ENCODE peak calls at places on chromosomes 6 and 20, in six cellular contexts. F is esophagus squamous epithelium, D is kidney, O is right atrium auricular region, R is heart left ventricle, I is lower lobe of right lung. V is an unnamed sample.

GRCh38 chr6:140445474-140446004 is 1071.1 kb upstream of the CITED2 start:
- DNase-seq in D (no peak), O (no peak), I (no peak), F (no peak), R (no peak), V (no peak)

GRCh38 chr6:151493495-151494234 is at the start of gene CCDC170:
- DNase-seq in I (peak), D (peak), R (peak), F (no peak), O (no peak), V (no peak)

GRCh38 chr20:24208652-24209051 is 220.1 kb upstream of the GGTLC1 start:
- DNase-seq in R (no peak), F (no peak), D (no peak), O (no peak), I (no peak), V (no peak)

GRCh38 chr6:31907158-31907813 is 5.4 kb upstream of the ZBTB12 start:
- DNase-seq in F (no peak), I (no peak), O (no peak), D (no peak), R (no peak), V (peak)

GRCh38 chr6:156700440-156701057 is 76.6 kb upstream of the ARID1B start:
- DNase-seq in D (no peak), F (no peak), O (no peak), I (no peak), R (no peak), V (no peak)

GRCh38 chr6:141252828-141253608 is 879.7 kb upstream of the GJE1 start:
- DNase-seq in D (no peak), O (no peak), I (no peak), R (no peak), F (no peak), V (no peak)

GRCh38 chr20:24964518-24964838 is 15.4 kb downstream of the CST7 start:
- DNase-seq in F (no peak), O (no peak), D (no peak), R (no peak), I (no peak), V (no peak)

GRCh38 chr6:41236276-41236675 is 8.1 kb downstream of the TREML4 start:
- DNase-seq in I (no peak), F (no peak), O (no peak), R (no peak), D (no peak), V (no peak)

GRCh38 chr6:148987982-148988381 is 241.2 kb downstream of the UST start:
- DNase-seq in O (no peak), R (no peak), D (no peak), F (no peak), I (no peak), V (no peak)

GRCh38 chr6:100775667-100776066 is 105.5 kb downstream of the ASCC3 start:
- DNase-seq in I (no peak), F (no peak), O (no peak), R (no peak), D (no peak), V (no peak)

GRCh38 chr6:8219352-8219943 is 117.1 kb upstream of the EEF1E1 start:
- DNase-seq in F (no peak), R (no peak), I (no peak), O (no peak), D (no peak), V (peak)

GRCh38 chr20:32481311-32482103 is 103.6 kb downstream of the NOL4L start:
- DNase-seq in D (peak), O (no peak), I (no peak), F (no peak), R (peak), V (no peak)

GRCh38 chr6:138162104-138162946 is 586 bp downstream of the ARFGEF3 start:
- DNase-seq in D (no peak), R (peak), O (no peak), F (no peak), I (peak), V (no peak)

GRCh38 chr6:145813285-145814034 is 1.1 kb downstream of the FBXO30 start:
- DNase-seq in O (no peak), R (no peak), F (no peak), I (no peak), D (no peak), V (no peak)

GRCh38 chr6:73177221-73177944 is 47.9 kb downstream of the KHDC1L start:
- DNase-seq in O (no peak), I (no peak), R (no peak), D (no peak), F (no peak), V (no peak)

GRCh38 chr6:170233304-170234205 is 57.3 kb downstream of the DLL1 start:
- DNase-seq in D (peak), R (peak), F (no peak), O (no peak), I (no peak), V (no peak)

GRCh38 chr6:38567436-38567835 is 72.3 kb downstream of the BTBD9 start:
- DNase-seq in D (peak), F (no peak), I (no peak), O (peak), R (peak), V (peak)

GRCh38 chr6:106446983-106447382 is 86.5 kb downstream of the CRYBG1 start:
- DNase-seq in O (no peak), D (no peak), F (no peak), I (no peak), R (no peak), V (no peak)

GRCh38 chr6:31393932-31394331 is 9.5 kb upstream of the MICA start:
- DNase-seq in D (no peak), R (no peak), O (no peak), F (no peak), I (no peak), V (no peak)

GRCh38 chr6:551405-551804 is 105.5 kb downstream of the HUS1B start:
- DNase-seq in D (no peak), O (no peak), F (no peak), I (no peak), R (no peak), V (no peak)

GRCh38 chr20:13119583-13119982 is 101.5 kb upstream of the ISM1 start:
- DNase-seq in D (no peak), R (no peak), F (no peak), O (no peak), I (no peak), V (peak)

GRCh38 chr6:76166297-76166696 is 93.8 kb upstream of the IMPG1 start:
- DNase-seq in D (no peak), R (no peak), F (no peak), O (no peak), I (no peak), V (no peak)

GRCh38 chr6:132333639-132334516 is 67.4 kb downstream of the MOXD1 start:
- DNase-seq in D (no peak), F (no peak), R (no peak), I (no peak), O (peak), V (peak)

GRCh38 chr6:56246544-56246940 is 838 bp downstream of the COL21A1 start:
- DNase-seq in O (no peak), I (no peak), D (no peak), R (no peak), F (no peak), V (no peak)

GRCh38 chr6:296151-297122 is 4.2 kb downstream of the DUSP22 start:
- DNase-seq in R (peak), I (no peak), D (no peak), F (no peak), O (peak), V (no peak)

GRCh38 chr20:29301624-29302259 is 1955.7 kb upstream of the DEFB115 start:
- DNase-seq in O (no peak), F (no peak), D (no peak), I (no peak), R (peak), V (no peak)

GRCh38 chr20:31720486-31721407 is 1.9 kb downstream of the BCL2L1 start:
- DNase-seq in I (no peak), D (no peak), R (no peak), F (no peak), O (no peak), V (no peak)

GRCh38 chr6:5082487-5083306 is 2.4 kb upstream of the PPP1R3G start:
- DNase-seq in F (no peak), I (no peak), D (peak), O (no peak), R (no peak), V (no peak)
- H3K4me3 ChIP-seq in F (no peak), I (no peak), D (no peak), O (no peak), R (no peak), V (no peak)

DNA sequence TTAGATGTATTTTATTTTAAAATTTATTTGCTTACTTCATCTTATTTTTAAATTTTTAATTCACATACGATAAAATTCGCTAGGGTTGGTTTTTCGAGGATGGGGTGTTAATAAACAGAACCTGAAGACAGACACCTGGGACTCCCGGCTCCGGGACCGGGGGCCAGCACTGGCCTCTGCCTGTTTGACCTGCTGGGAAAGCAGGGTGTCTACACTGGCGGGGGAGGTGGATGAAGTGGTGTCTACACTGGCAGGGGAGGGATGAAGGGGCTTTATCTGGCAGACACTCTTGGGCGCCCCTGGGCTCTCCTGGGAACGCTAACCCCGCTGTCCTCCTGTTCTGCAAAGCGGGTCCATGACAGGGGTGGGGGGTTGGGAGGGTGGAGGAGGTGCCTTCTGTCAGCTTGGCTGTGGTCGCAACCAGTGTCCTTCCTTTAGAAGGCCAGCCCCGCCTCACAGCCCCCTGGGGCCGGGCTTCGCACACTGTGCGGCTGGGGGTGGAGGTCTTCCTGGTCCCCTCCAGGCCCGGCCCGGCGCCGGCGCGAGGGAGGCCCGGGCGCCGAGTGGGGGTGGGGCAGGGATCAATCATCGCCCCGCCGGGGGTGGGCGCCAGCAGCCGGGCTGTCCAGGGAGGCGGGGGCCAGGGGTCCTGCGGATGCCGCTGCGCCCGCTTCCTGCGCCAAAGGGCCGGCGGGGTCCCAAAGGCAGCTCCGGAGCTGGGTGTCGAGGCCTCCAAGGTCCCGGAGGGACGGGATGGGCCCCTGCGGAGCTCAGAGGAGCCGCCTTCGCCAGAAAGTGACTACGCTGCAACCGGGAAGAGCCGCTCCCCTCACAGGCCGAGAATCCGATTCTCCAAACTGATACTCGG is 1.8 kb downstream of the GATA5 start:
- DNase-seq in D (no peak), R (no peak), O (no peak), F (no peak), I (no peak), V (no peak)
- H3K27ac ChIP-seq in D (no peak), R (no peak), O (peak), F (no peak), I (peak), V (no peak)

DNA sequence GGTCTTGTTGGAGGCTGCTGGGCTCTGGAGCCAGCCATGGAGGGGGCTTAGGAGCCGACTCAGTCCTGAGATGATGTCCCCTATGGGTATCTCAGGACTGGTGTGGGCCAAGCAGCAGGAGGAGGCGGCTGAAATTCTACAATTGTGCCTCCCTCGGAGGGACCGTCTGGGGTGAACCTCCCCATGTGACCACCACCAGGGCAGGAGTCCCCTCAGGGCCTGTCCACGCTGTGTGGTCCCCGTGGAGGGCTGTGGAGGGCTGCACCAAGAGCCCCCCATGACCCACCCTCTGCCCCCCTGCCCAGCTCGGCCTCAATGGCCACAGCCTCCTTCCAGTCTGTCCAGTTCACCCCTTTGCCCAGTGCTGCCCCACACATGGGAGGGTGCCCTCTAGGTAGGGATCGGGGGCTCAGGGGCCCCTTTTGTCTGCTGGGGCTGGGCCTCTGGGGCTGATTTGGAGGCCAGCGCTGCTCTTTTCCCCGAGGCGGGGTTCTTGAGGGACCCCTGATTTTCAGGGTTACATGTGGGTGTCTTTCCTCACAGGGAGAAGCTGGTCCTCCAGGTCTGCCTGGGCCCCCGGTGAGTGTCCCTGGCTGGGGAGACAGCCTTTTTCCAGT is 1.2 kb downstream of the COL9A3 start:
- DNase-seq in I (no peak), O (no peak), R (no peak), F (no peak), D (no peak), V (no peak)
- TF ChIP-seq CTCF in I (no peak), O (no peak), R (no peak), F (no peak), D (no peak), V (no peak)

GRCh38 chr6:95847061-95847460 is 168.7 kb upstream of the FUT9 start:
- DNase-seq in D (no peak), R (no peak), F (no peak), I (no peak), O (no peak), V (no peak)
- H3K4me3 ChIP-seq in D (no peak), R (no peak), F (no peak), I (no peak), O (no peak), V (no peak)

GRCh38 chr6:109002100-109002697 is 92.4 kb downstream of the SESN1 start:
- DNase-seq in O (no peak), I (no peak), F (no peak), R (no peak), D (no peak), V (no peak)
- H3K27ac ChIP-seq in O (peak), I (peak), F (no peak), R (peak), D (no peak), V (no peak)

GRCh38 chr6:161186173-161186769 is 87.6 kb downstream of the AGPAT4 start:
- DNase-seq in D (no peak), F (no peak), O (no peak), I (peak), R (no peak), V (no peak)

DNA sequence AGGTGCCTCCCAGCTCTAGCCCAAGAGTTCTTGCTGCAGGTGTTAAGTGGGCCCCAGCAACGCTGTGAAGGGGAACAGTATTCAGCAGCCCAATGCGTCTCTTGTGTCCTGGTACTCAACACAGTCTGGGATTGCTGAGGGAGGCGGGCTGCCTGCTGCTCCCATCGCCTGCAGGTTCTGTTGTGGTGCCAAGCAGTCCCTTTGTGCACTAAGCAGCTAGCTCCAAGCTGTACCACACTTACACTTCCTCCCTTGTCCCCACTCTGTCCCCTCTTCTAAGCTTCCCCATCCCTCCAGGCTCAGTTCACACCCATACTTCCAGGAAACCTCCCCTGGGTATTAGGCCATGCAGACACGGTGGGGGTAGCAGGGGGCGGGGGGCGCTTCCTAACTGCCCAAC is 92.7 kb downstream of the AGPAT4 start:
- DNase-seq in F (no peak), D (no peak), R (no peak), O (no peak), I (no peak), V (no peak)
- TF ChIP-seq CTCF in F (no peak), D (no peak), R (no peak), O (no peak), I (no peak), V (no peak)

DNA sequence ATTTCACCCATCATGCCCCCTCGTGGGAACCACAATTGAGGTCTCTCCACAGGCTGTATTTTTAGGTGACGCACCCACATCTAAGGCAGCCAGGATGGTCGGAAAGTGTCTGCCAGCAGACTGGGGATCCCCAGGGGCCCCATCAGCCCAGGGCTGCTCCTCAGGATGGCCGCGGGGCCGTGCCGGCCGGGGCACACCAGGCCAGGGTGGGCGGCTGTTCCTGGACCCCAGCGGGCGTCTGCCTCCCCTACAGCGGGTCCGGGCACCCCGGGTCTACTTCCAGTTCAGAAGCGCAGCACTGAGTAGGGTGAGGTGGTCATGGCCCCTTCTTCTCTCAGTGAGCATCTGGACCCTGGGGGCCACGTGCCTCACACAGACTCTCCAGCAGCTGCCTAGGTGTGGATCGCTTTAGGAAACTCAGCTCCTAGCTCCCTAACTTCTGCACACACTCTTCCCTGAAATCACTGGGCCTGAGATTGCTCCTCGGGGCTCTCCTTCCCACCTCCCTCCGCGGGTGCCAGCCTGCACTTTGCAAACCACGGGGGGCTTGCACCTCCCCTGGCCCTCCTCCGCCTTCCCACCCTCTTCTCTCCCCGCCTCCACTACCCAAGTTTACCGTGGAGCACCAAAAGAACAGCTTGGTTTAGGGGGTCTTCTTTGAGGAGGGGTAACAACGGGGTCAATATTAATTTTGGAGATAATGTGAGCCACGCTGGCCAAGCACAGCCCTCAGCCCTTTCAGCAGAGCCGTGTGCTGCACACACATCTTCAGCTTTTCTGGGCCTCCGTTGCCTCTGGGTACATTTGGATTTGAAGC is 14.2 kb upstream of the FOXC1 start:
- DNase-seq in O (no peak), D (no peak), F (no peak), I (no peak), R (no peak), V (no peak)
- H3K4me3 ChIP-seq in O (peak), D (no peak), F (no peak), I (no peak), R (no peak), V (peak)

V was measured in AG04450.